ENCODE peak calls at places on chromosomes 11 and 22, in eight cellular contexts. Z is sciatic nerve; J is head of caudate nucleus; C is stimulated activated CD4-positive, alpha-beta T cell treated with anti-CD3 and anti-CD28 coated beads, TNF-alpha, amount 100 ng/mL, for 48 hours; E is lung; S is astrocyte of the spinal cord; W is GM04503; B is Daoy. H is an unnamed sample.

GRCh38 chr22:41446057-41446501 is 522 bp downstream of the TOB2 start:
- DNase-seq in J (no peak), Z (peak; percentile 74), S (no peak), W (no peak), C (no peak), E (peak; percentile 45), B (peak; percentile 17), H (no peak)

GRCh38 chr22:35842954-35843353 is 125.3 kb downstream of the APOL5 start:
- DNase-seq in Z (no peak), B (peak; percentile 42), E (peak; percentile 34), C (no peak), J (no peak), W (no peak), S (peak; percentile 43), H (peak; percentile 61)

GRCh38 chr22:30429887-30430286 is 4.3 kb downstream of the MTFP1 start:
- DNase-seq in E (no peak), Z (no peak), B (no peak), J (no peak), W (no peak), C (no peak), S (no peak), H (no peak)

GRCh38 chr11:1109918-1110705 is 35.4 kb downstream of the MUC2 start:
- DNase-seq in J (no peak), E (no peak), B (no peak), W (no peak), C (no peak), S (no peak), Z (no peak), H (no peak)

GRCh38 chr22:40310081-40310770 is 36.1 kb upstream of the ADSL start:
- DNase-seq in B (peak; percentile 55), J (peak; percentile 13), Z (peak; percentile 70), W (peak; percentile 80), C (no peak), E (no peak), S (peak; percentile 92), H (no peak)

GRCh38 chr11:66457826-66458225 is 8.9 kb upstream of the PELI3 start:
- DNase-seq in S (no peak), W (no peak), Z (no peak), B (no peak), C (no peak), J (no peak), E (no peak), H (no peak)

GRCh38 chr11:2269601-2270321 is 627 bp downstream of the ASCL2 start:
- DNase-seq in J (no peak), Z (peak; percentile 63), W (no peak), S (peak; percentile 29), E (peak; percentile 29), B (no peak), C (peak; percentile 37), H (peak; percentile 43)

GRCh38 chr11:101880208-101880607 is 34.6 kb upstream of the CEP126 start:
- DNase-seq in E (no peak), W (no peak), J (no peak), S (peak; percentile 73), Z (no peak), B (peak; percentile 52), C (no peak), H (peak; percentile 71)

GRCh38 chr11:45211732-45212131 is 65.3 kb downstream of the PRDM11 start:
- DNase-seq in W (no peak), J (no peak), C (no peak), S (no peak), E (no peak), Z (no peak), B (no peak), H (no peak)

GRCh38 chr11:65274734-65275682 is 13.2 kb downstream of the POLA2 start:
- DNase-seq in S (peak; percentile 94), Z (peak; percentile 87), C (no peak), W (peak; percentile 94), B (peak; percentile 81), J (peak; percentile 85), E (peak; percentile 84), H (peak; percentile 94)

GRCh38 chr22:43313497-43314474 is 29.4 kb downstream of the SCUBE1 start:
- DNase-seq in J (no peak), W (peak; percentile 31), Z (peak; percentile 92), B (no peak), S (peak; percentile 10), C (no peak), E (no peak), H (no peak)